ENCODE peak calls at places on chromosome 3, in four cellular contexts. G is colonic mucosa, C is tibial artery, W is sigmoid colon. B is an unnamed sample.

GRCh38 chr3:147409143-147410121 is at the start of gene ZIC1:
- DNase-seq in G (no peak), C (no peak), W (no peak), B (no peak)

GRCh38 chr3:114764056-114764492 is 383.0 kb downstream of the ZBTB20 start:
- DNase-seq in G (peak), C (no peak), W (no peak), B (no peak)

GRCh38 chr3:55698826-55699225 is 211.7 kb upstream of the WNT5A start:
- DNase-seq in G (no peak), C (no peak), W (no peak), B (no peak)

GRCh38 chr3:144931590-144931989 is 960.0 kb downstream of the DIPK2A start:
- DNase-seq in G (no peak), C (no peak), W (no peak), B (no peak)

GRCh38 chr3:185988816-185989175 is 51.0 kb upstream of the TRA2B start:
- DNase-seq in G (no peak), C (no peak), W (no peak), B (no peak)

GRCh38 chr3:33799202-33799551 is 747 bp downstream of the PDCD6IP start:
- DNase-seq in G (no peak), C (no peak), W (no peak), B (no peak)

GRCh38 chr3:174356596-174356995 is 502.5 kb upstream of the NAALADL2 start:
- DNase-seq in G (no peak), C (no peak), W (no peak), B (no peak)

GRCh38 chr3:65182085-65182484 is 494.3 kb upstream of the ADAMTS9 start:
- DNase-seq in G (no peak), C (no peak), W (no peak), B (no peak)

GRCh38 chr3:81968628-81969027 is 207.2 kb upstream of the GBE1 start:
- DNase-seq in G (no peak), C (no peak), W (no peak), B (no peak)

GRCh38 chr3:24270204-24270671 is 224.4 kb downstream of the THRB start:
- DNase-seq in G (no peak), C (no peak), W (no peak), B (no peak)

GRCh38 chr3:123081718-123082369 is 15.0 kb downstream of the PDIA5 start:
- DNase-seq in G (no peak), C (no peak), W (no peak), B (no peak)

GRCh38 chr3:46870651-46871050 is 6.9 kb upstream of the PTH1R start:
- DNase-seq in G (no peak), C (no peak), W (no peak), B (no peak)

GRCh38 chr3:65356331-65357286 is 668.8 kb upstream of the ADAMTS9 start:
- DNase-seq in G (no peak), C (no peak), W (no peak), B (no peak)

GRCh38 chr3:138827222-138827621 is 7.5 kb downstream of the PIK3CB start:
- DNase-seq in G (no peak), C (no peak), W (no peak), B (no peak)

GRCh38 chr3:54173371-54173770 is 51.0 kb downstream of the CACNA2D3 start:
- DNase-seq in G (no peak), C (no peak), W (no peak), B (no peak)

GRCh38 chr3:52247455-52248164 is 2.1 kb downstream of the PPM1M start:
- DNase-seq in G (no peak), C (no peak), W (no peak), B (no peak)

GRCh38 chr3:13073042-13073906 is at the start of gene IQSEC1:
- DNase-seq in G (peak), C (peak), W (no peak), B (no peak)

GRCh38 chr3:16357698-16358097 is 92.7 kb downstream of the OXNAD1 start:
- DNase-seq in G (no peak), C (no peak), W (no peak), B (no peak)

GRCh38 chr3:191774485-191774884 is 313.5 kb downstream of the PYDC2 start:
- DNase-seq in G (no peak), C (no peak), W (no peak), B (no peak)

GRCh38 chr3:4232798-4233197 is 70.4 kb upstream of the SETMAR start:
- DNase-seq in G (no peak), C (no peak), W (no peak), B (no peak)

GRCh38 chr3:61936344-61936937 is 375.1 kb downstream of the PTPRG start:
- DNase-seq in G (peak), C (no peak), W (no peak), B (no peak)

GRCh38 chr3:17151598-17152373 is 267.0 kb downstream of the PLCL2 start:
- DNase-seq in G (no peak), C (no peak), W (no peak), B (no peak)

GRCh38 chr3:43260412-43260811 is 25.9 kb upstream of the SNRK start:
- DNase-seq in G (no peak), C (no peak), W (no peak), B (no peak)

GRCh38 chr3:125118600-125118999 is 62.8 kb upstream of the HEG1 start:
- DNase-seq in G (no peak), C (no peak), W (no peak), B (no peak)

GRCh38 chr3:51686512-51687215 is 15.6 kb downstream of the TEX264 start:
- DNase-seq in G (peak), C (peak), W (no peak), B (no peak)

GRCh38 chr3:60582285-60582684 is 669.0 kb downstream of the FHIT start:
- DNase-seq in G (no peak), C (no peak), W (no peak), B (no peak)

GRCh38 chr3:115169808-115170207 is 22.7 kb upstream of the ZBTB20 start:
- DNase-seq in G (no peak), C (no peak), W (no peak), B (no peak)

GRCh38 chr3:135504084-135504685 is 461.3 kb upstream of the PPP2R3A start:
- DNase-seq in G (no peak), C (no peak), W (no peak), B (no peak)

GRCh38 chr3:160756907-160757623 is 1.0 kb downstream of the PPM1L start:
- DNase-seq in G (peak), C (no peak), W (peak), B (no peak)

DNA sequence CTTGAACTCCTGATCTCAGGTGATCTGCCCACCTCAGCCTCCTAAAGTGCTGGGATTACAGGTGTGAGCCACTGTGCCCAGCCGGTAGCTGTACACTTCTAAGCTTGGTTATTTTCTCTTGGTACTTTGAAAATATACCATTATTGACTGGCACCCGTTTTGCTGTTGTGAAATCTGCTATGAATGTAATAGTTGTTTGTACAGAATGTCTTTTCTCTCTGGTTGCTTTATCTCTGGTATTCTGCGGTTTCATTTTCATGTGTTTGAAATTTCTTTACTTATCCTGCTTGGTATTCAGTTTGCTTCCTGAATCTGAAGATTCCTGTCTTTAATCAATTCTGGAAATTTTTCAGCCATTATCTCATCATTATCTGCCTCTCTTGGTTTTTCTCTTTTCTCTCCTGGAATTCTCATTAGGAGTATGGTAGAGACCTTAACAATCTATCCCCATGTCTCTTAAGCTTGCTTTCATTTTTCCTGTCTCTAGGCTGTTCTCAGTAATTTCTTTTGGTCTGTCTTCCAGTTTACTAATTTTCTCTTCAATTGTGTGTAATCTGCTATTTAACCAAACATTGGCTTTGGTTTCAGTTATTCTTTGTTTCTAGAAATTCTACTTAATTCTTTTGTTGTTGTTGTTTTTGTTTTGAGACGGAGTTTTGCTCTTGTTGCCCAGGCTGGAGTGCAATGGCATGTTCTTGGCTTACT is 2.8 kb upstream of the PAK2 start:
- DNase-seq in G (no peak), C (no peak), W (no peak), B (no peak)
- TF ChIP-seq CTCF in G (no peak), C (no peak), W (no peak), B (no peak)

GRCh38 chr3:99626415-99626788 is 12.0 kb upstream of the COL8A1 start:
- DNase-seq in G (no peak), C (no peak), W (no peak), B (no peak)
- H3K4me3 ChIP-seq in G (no peak), C (no peak), W (no peak), B (no peak)

DNA sequence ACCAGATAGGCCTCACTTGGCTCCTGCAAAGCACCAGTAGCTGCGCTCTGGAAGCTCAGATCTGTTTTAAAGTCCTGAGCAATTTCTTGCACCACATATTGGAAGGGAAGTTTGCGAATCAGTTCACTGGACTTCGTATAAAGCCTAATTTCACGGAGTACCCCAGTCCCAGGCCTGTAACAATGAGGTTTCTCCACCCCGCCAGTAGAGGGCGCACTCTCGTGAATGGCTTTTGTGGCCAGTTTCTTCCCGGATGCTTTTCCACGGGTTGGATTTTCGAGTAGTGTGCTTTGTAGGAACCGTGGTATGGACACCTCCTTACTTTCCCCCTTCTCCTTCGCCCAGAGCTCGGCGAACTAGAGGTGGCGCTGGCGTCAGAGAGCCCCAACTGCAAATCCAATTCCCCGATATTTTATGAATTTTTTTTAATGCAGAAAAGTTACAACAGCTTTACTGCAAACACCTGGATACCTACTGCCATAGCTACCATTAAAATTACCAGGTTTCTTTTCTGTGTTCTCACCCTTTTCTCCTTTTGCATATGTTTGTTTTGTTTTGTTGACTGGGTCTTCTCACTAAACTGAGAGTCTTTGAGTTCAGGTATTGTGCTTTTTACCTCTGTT is 13.3 kb downstream of the RARB start:
- DNase-seq in G (peak), C (no peak), W (no peak), B (no peak)
- TF ChIP-seq CTCF in G (peak), C (no peak), W (peak), B (peak)

GRCh38 chr3:129421236-129421883 is 7.1 kb downstream of the EFCAB12 start:
- DNase-seq in G (no peak), C (no peak), W (no peak), B (no peak)
- H3K4me3 ChIP-seq in G (no peak), C (no peak), W (no peak), B (no peak)

GRCh38 chr3:133135303-133135702 is 97.1 kb downstream of the TMEM108 start:
- DNase-seq in G (no peak), C (no peak), W (no peak), B (no peak)
- TF ChIP-seq CTCF in G (no peak), C (no peak), W (no peak), B (no peak)

GRCh38 chr3:142725352-142725739 is 1.5 kb downstream of the TRPC1 start:
- DNase-seq in G (no peak), C (no peak), W (no peak), B (no peak)
- H3K4me3 ChIP-seq in G (peak), C (peak), W (peak), B (no peak)

DNA sequence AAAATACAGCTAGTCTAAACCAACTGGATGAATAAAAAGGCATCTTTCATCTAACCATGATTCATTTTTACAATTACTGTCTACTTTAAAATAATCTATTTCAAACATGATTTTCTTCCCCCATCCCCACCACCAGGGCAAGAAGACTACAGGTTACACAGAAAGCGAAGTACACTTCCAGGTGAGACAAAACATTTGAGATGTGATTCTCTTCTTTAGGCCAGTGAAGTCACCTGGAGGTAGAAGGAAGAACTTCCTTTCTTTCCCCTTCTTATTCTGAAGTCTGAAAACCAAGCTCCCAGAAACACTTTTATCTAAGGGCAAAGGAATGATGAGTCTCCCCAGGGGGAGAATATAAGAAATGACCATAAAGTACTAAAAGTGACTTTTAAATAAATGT is 36.7 kb downstream of the SHQ1 start:
- DNase-seq in G (no peak), C (no peak), W (no peak), B (no peak)
- TF ChIP-seq CTCF in G (no peak), C (no peak), W (no peak), B (peak)

B was measured in LNCaP clone FGC.